ENCODE peak calls at places on chromosomes 13 and 19, in ten cellular contexts. F, Q, S, H, Y, Z, B, C, J and V are unnamed samples.

GRCh38 chr19:485122-485521 is 11.2 kb upstream of the MADCAM1 start:
- DNase-seq in J (no peak), Z (peak), H (no peak), Y (no peak), Q (no peak), S (no peak), C (no peak), B (no peak), F (no peak), V (no peak)

GRCh38 chr13:76425930-76426329 is 460.3 kb downstream of the KCTD12 start:
- DNase-seq in Y (no peak), Q (no peak), C (no peak), Z (no peak), B (peak), J (no peak), H (no peak), S (no peak), F (peak), V (no peak)

GRCh38 chr19:45670670-45671453 is 2.8 kb downstream of the GIPR start:
- DNase-seq in F (peak), S (no peak), H (peak), C (peak), Z (no peak), J (peak), B (no peak), Y (peak), Q (peak), V (peak)

GRCh38 chr19:30323904-30324303 is 48.3 kb upstream of the ZNF536 start:
- DNase-seq in J (no peak), F (no peak), C (no peak), H (no peak), S (no peak), B (no peak), Z (no peak), Y (no peak), Q (no peak), V (no peak)

GRCh38 chr13:109778102-109778542 is 8.3 kb downstream of the IRS2 start:
- DNase-seq in B (no peak), Q (peak), J (no peak), C (no peak), S (no peak), Z (peak), F (peak), Y (peak), H (peak), V (no peak)

GRCh38 chr13:82615043-82615442 is 1267.2 kb downstream of the SLITRK1 start:
- DNase-seq in Z (no peak), Q (peak), J (no peak), H (no peak), C (no peak), Y (no peak), B (no peak), S (no peak), F (no peak), V (no peak)

GRCh38 chr13:43156916-43157315 is 133.5 kb downstream of the DNAJC15 start:
- DNase-seq in Y (no peak), B (no peak), H (no peak), F (no peak), C (no peak), J (no peak), Z (no peak), Q (no peak), S (no peak), V (no peak)

GRCh38 chr19:44284968-44285367 is 19.9 kb downstream of the ZNF235 start:
- DNase-seq in B (no peak), J (no peak), Y (no peak), F (no peak), H (no peak), Z (no peak), S (no peak), C (no peak), Q (no peak), V (no peak)

GRCh38 chr19:16446108-16447014 is 25.4 kb downstream of the EPS15L1 start:
- DNase-seq in F (no peak), B (no peak), Z (no peak), C (no peak), J (no peak), Q (no peak), H (no peak), S (no peak), Y (no peak), V (no peak)

GRCh38 chr19:5456130-5456835 is 1.1 kb downstream of the ZNRF4 start:
- DNase-seq in S (no peak), Z (no peak), Y (no peak), B (no peak), Q (no peak), H (no peak), C (no peak), J (no peak), F (no peak), V (no peak)

GRCh38 chr19:17626456-17626855 is 61.7 kb downstream of the UNC13A start:
- DNase-seq in Z (no peak), B (no peak), J (peak), Q (no peak), S (no peak), F (no peak), C (no peak), H (no peak), Y (no peak), V (no peak)

GRCh38 chr19:16888629-16889371 is at the start of gene F2RL3:
- DNase-seq in Y (peak), F (no peak), Z (no peak), B (no peak), Q (no peak), J (no peak), S (no peak), H (no peak), C (no peak), V (peak)

GRCh38 chr13:92896842-92897241 is 329.8 kb upstream of the GPC6 start:
- DNase-seq in C (no peak), J (no peak), Z (peak), S (peak), H (peak), F (peak), Q (peak), B (no peak), Y (no peak), V (no peak)

GRCh38 chr19:1445185-1445931 is 4.6 kb upstream of the APC2 start:
- DNase-seq in F (peak), H (peak), B (no peak), J (peak), Z (peak), S (peak), C (peak), Y (peak), Q (peak), V (peak)

GRCh38 chr13:60448907-60449510 is 52.0 kb downstream of the TDRD3 start:
- DNase-seq in H (peak), Z (peak), Y (peak), J (no peak), B (peak), S (peak), C (no peak), Q (peak), F (peak), V (no peak)

GRCh38 chr19:4713384-4713951 is 10.2 kb downstream of the DPP9 start:
- DNase-seq in Z (no peak), C (no peak), J (no peak), F (peak), Y (peak), B (peak), S (peak), H (no peak), Q (no peak), V (peak)

GRCh38 chr19:55467236-55468053 is 2.9 kb upstream of the C19orf85 start:
- DNase-seq in H (peak), S (peak), J (peak), F (peak), Q (no peak), C (peak), B (peak), Y (peak), Z (no peak), V (peak)

GRCh38 chr19:55433292-55433691 is 9.8 kb downstream of the SHISA7 start:
- DNase-seq in Z (no peak), F (no peak), J (peak), Y (no peak), H (no peak), B (no peak), S (no peak), Q (no peak), C (no peak), V (no peak)

GRCh38 chr13:40478775-40479174 is 187.7 kb downstream of the FOXO1 start:
- DNase-seq in Z (no peak), B (no peak), H (no peak), S (no peak), Q (no peak), C (no peak), F (no peak), Y (no peak), J (no peak), V (no peak)

GRCh38 chr19:38013913-38014575 is 107.0 kb downstream of the SIPA1L3 start:
- DNase-seq in C (no peak), Q (no peak), J (no peak), Y (no peak), Z (no peak), S (no peak), B (no peak), F (no peak), H (no peak), V (no peak)

GRCh38 chr19:49635530-49636229 is 4.3 kb downstream of the RRAS start:
- DNase-seq in Z (no peak), J (no peak), B (no peak), H (no peak), F (peak), Y (no peak), C (no peak), Q (no peak), S (no peak), V (no peak)

GRCh38 chr13:37617162-37617561 is 18.6 kb upstream of the POSTN start:
- DNase-seq in Y (no peak), F (peak), C (no peak), H (no peak), S (peak), B (no peak), Z (no peak), J (no peak), Q (no peak), V (no peak)

GRCh38 chr19:23698711-23699520 is 11.9 kb upstream of the ZNF675 start:
- DNase-seq in F (no peak), Q (no peak), Z (peak), H (no peak), Y (peak), C (no peak), S (no peak), B (no peak), J (no peak), V (no peak)

GRCh38 chr19:54561840-54562239 is 11.8 kb upstream of the LILRA2 start:
- DNase-seq in Q (no peak), Z (peak), B (no peak), F (no peak), H (peak), C (no peak), Y (no peak), J (no peak), S (no peak), V (no peak)

GRCh38 chr19:55132453-55133129 is 15.2 kb upstream of the PPP1R12C start:
- DNase-seq in Z (no peak), B (no peak), F (no peak), J (no peak), Q (no peak), Y (no peak), C (no peak), H (no peak), S (no peak), V (no peak)

GRCh38 chr19:15276620-15277019 is 44.4 kb upstream of the EPHX3 start:
- DNase-seq in Q (no peak), F (no peak), H (no peak), Y (no peak), Z (no peak), J (no peak), C (no peak), S (no peak), B (no peak), V (no peak)

GRCh38 chr13:48304132-48304876 is 753 bp downstream of the RB1 start:
- DNase-seq in C (peak), F (peak), B (peak), S (peak), J (no peak), H (no peak), Y (peak), Q (peak), Z (peak), V (peak)

GRCh38 chr19:13417054-13417453 is 89.2 kb downstream of the CACNA1A start:
- DNase-seq in Z (no peak), H (no peak), J (no peak), C (no peak), B (no peak), S (no peak), Y (no peak), F (no peak), Q (no peak), V (no peak)

GRCh38 chr13:95256086-95256485 is 45.2 kb downstream of the ABCC4 start:
- DNase-seq in Y (no peak), C (no peak), F (peak), J (no peak), S (peak), H (no peak), Q (no peak), Z (no peak), B (no peak), V (no peak)

GRCh38 chr19:31498781-31499180 is 149.5 kb upstream of the TSHZ3 start:
- DNase-seq in Y (no peak), Z (no peak), C (no peak), Q (no peak), B (no peak), F (no peak), S (no peak), H (no peak), J (peak), V (no peak)

GRCh38 chr13:94956407-94957110 is 244.2 kb upstream of the SOX21 start:
- DNase-seq in S (no peak), F (no peak), H (no peak), Y (no peak), B (no peak), Z (no peak), Q (no peak), J (no peak), C (no peak), V (no peak)

GRCh38 chr13:43937839-43938238 is 58.1 kb downstream of the LACC1 start:
- DNase-seq in Q (no peak), H (no peak), J (no peak), S (no peak), C (no peak), B (no peak), F (no peak), Z (no peak), Y (no peak), V (no peak)

GRCh38 chr19:49530708-49531107 is 2.9 kb downstream of the RCN3 start:
- DNase-seq in Y (no peak), C (no peak), Z (no peak), H (no peak), Q (no peak), B (no peak), F (no peak), S (no peak), J (no peak), V (no peak)

GRCh38 chr19:49761625-49762311 is 1.3 kb downstream of the TSKS start:
- DNase-seq in F (peak), J (no peak), Q (no peak), C (peak), Y (no peak), Z (no peak), H (no peak), B (peak), S (no peak), V (peak)

GRCh38 chr13:26037302-26037701 is 14.5 kb downstream of the SHISA2 start:
- DNase-seq in Q (peak), S (peak), Y (peak), B (no peak), F (no peak), J (peak), C (no peak), Z (no peak), H (peak), V (no peak)

GRCh38 chr13:79803939-79804487 is 323.1 kb downstream of the NDFIP2 start:
- DNase-seq in S (no peak), C (no peak), F (no peak), Z (no peak), Y (no peak), H (no peak), Q (no peak), B (no peak), J (no peak), V (no peak)

GRCh38 chr19:42111811-42112210 is 20.4 kb downstream of the POU2F2 start:
- DNase-seq in F (peak), Y (no peak), J (no peak), C (no peak), Q (no peak), S (no peak), B (no peak), H (no peak), Z (no peak), V (no peak)

GRCh38 chr13:95902736-95903135 is 150.5 kb downstream of the UGGT2 start:
- DNase-seq in S (no peak), Y (no peak), Z (no peak), F (no peak), H (no peak), J (no peak), Q (no peak), C (no peak), B (no peak), V (no peak)

GRCh38 chr13:33242984-33243617 is 42.5 kb downstream of the STARD13 start:
- DNase-seq in J (no peak), S (no peak), B (no peak), Z (no peak), H (no peak), Q (no peak), F (no peak), Y (no peak), C (no peak), V (no peak)